ENCODE peak calls at places on chromosomes 13 and 19, in four cellular contexts. Y is mucosa of descending colon, L is RWPE1, O is thoracic aorta. F is an unnamed sample.

GRCh38 chr19:49635530-49636229 is 4.3 kb downstream of the RRAS start:
- DNase-seq in Y (no peak), L (no peak), O (no peak), F (no peak)

GRCh38 chr19:4590559-4590958 is 31.1 kb upstream of the SEMA6B start:
- DNase-seq in Y (no peak), L (no peak), O (no peak), F (no peak)

GRCh38 chr13:83215627-83216026 is 666.6 kb downstream of the SLITRK1 start:
- DNase-seq in Y (no peak), L (peak; percentile 28), O (no peak), F (no peak)

GRCh38 chr13:73222627-73223026 is 163.8 kb downstream of the KLF5 start:
- DNase-seq in Y (no peak), L (no peak), O (no peak), F (no peak)

GRCh38 chr13:48125794-48126228 is 30.9 kb upstream of the MED4 start:
- DNase-seq in Y (no peak), L (no peak), O (no peak), F (no peak)

GRCh38 chr13:111944171-111944583 is 122.8 kb upstream of the SOX1 start:
- DNase-seq in Y (no peak), L (no peak), O (no peak), F (no peak)

GRCh38 chr13:61777281-61777680 is 361.6 kb upstream of the PCDH20 start:
- DNase-seq in Y (no peak), L (no peak), O (no peak), F (no peak)

GRCh38 chr19:53977429-53977990 is 13.9 kb upstream of the CACNG6 start:
- DNase-seq in Y (peak; percentile 90), L (peak; percentile 74), O (peak; percentile 62), F (peak; percentile 75)

GRCh38 chr19:44548736-44549135 is 19.3 kb upstream of the CEACAM20 start:
- DNase-seq in Y (no peak), L (peak; percentile 13), O (no peak), F (no peak)

GRCh38 chr13:80237646-80238045 is 103.3 kb downstream of the SPRY2 start:
- DNase-seq in Y (no peak), L (no peak), O (no peak), F (no peak)

GRCh38 chr19:46761418-46761831 is 15.2 kb upstream of the STRN4 start:
- DNase-seq in Y (no peak), L (no peak), O (no peak), F (no peak)

GRCh38 chr13:73288596-73288995 is 229.8 kb downstream of the KLF5 start:
- DNase-seq in Y (peak; percentile 32), L (no peak), O (no peak), F (no peak)

GRCh38 chr13:48559638-48560320 is 26.9 kb upstream of the RCBTB2 start:
- DNase-seq in Y (no peak), L (peak; percentile 21), O (no peak), F (no peak)

GRCh38 chr13:30113983-30114491 is 193.3 kb downstream of the KATNAL1 start:
- DNase-seq in Y (peak; percentile 68), L (no peak), O (no peak), F (no peak)

GRCh38 chr19:49133621-49134454 is 14.5 kb downstream of the PPFIA3 start:
- DNase-seq in Y (peak; percentile 94), L (peak; percentile 64), O (no peak), F (no peak)

GRCh38 chr13:30739646-30740642 is 4.6 kb downstream of the ALOX5AP start:
- DNase-seq in Y (no peak), L (peak; percentile 81), O (no peak), F (no peak)

GRCh38 chr19:4575267-4575793 is 15.8 kb upstream of the SEMA6B start:
- DNase-seq in Y (no peak), L (peak; percentile 92), O (no peak), F (peak; percentile 71)

GRCh38 chr19:9945319-9945966 is 9.1 kb upstream of the OLFM2 start:
- DNase-seq in Y (peak; percentile 60), L (peak; percentile 26), O (peak; percentile 83), F (no peak)

GRCh38 chr13:51585234-51585672 is 991 bp downstream of the WDFY2 start:
- DNase-seq in Y (peak; percentile 16), L (no peak), O (no peak), F (no peak)

GRCh38 chr13:113658836-113659235 is 838 bp upstream of the ATP4B start:
- DNase-seq in Y (no peak), L (no peak), O (no peak), F (no peak)

GRCh38 chr19:36436531-36436930 is 18.1 kb upstream of the ZFP82 start:
- DNase-seq in Y (no peak), L (no peak), O (no peak), F (no peak)

GRCh38 chr13:89514534-89515312 is 1832.8 kb upstream of the MIR17HG start:
- DNase-seq in Y (no peak), L (peak; percentile 63), O (no peak), F (no peak)

GRCh38 chr19:9528757-9529336 is 9.6 kb downstream of the ZNF426 start:
- DNase-seq in Y (no peak), L (no peak), O (no peak), F (no peak)

GRCh38 chr19:35557539-35558399 is 5.7 kb downstream of the ATP4A start:
- DNase-seq in Y (peak; percentile 65), L (peak; percentile 40), O (no peak), F (peak; percentile 71)

GRCh38 chr13:76991432-76991795 is 467 bp upstream of the CLN5 start:
- DNase-seq in Y (peak; percentile 57), L (no peak), O (peak; percentile 15), F (no peak)

GRCh38 chr13:112943309-112944125 is 25.5 kb upstream of the MCF2L start:
- DNase-seq in Y (peak; percentile 55), L (peak; percentile 9), O (no peak), F (peak; percentile 54)

GRCh38 chr19:12721656-12722565 is 1.8 kb downstream of the TNPO2 start:
- DNase-seq in Y (peak; percentile 64), L (peak; percentile 67), O (no peak), F (peak; percentile 68)

GRCh38 chr13:75847588-75847987 is 211.5 kb downstream of the LMO7 start:
- DNase-seq in Y (no peak), L (no peak), O (no peak), F (no peak)

GRCh38 chr19:13013649-13014048 is 18.4 kb downstream of the NFIX start:
- DNase-seq in Y (no peak), L (no peak), O (no peak), F (no peak)

GRCh38 chr19:40623403-40624239 is 22.5 kb downstream of the LTBP4 start:
- DNase-seq in Y (peak; percentile 94), L (peak; percentile 80), O (no peak), F (no peak)

GRCh38 chr13:76812971-76813691 is 73.1 kb downstream of the KCTD12 start:
- DNase-seq in Y (no peak), L (no peak), O (no peak), F (no peak)

GRCh38 chr19:35253316-35254286 is 4.8 kb downstream of the LSR start:
- DNase-seq in Y (no peak), L (no peak), O (no peak), F (peak; percentile 25)

GRCh38 chr19:39676004-39676403 is 20.3 kb downstream of the LGALS16 start:
- DNase-seq in Y (no peak), L (no peak), O (no peak), F (no peak)

GRCh38 chr13:44853641-44854040 is 135.6 kb downstream of the NUFIP1 start:
- DNase-seq in Y (peak; percentile 91), L (peak; percentile 18), O (no peak), F (no peak)

GRCh38 chr19:35797663-35798062 is 15.0 kb downstream of the PRODH2 start:
- DNase-seq in Y (no peak), L (no peak), O (no peak), F (no peak)

GRCh38 chr13:111577956-111578595 is 257.6 kb downstream of the TEX29 start:
- DNase-seq in Y (no peak), L (no peak), O (no peak), F (no peak)

GRCh38 chr19:40035996-40036395 is 20.0 kb downstream of the ZNF780B start:
- DNase-seq in Y (no peak), L (no peak), O (no peak), F (no peak)

GRCh38 chr19:12840091-12841079 is 2.1 kb downstream of the MAST1 start:
- DNase-seq in Y (peak; percentile 83), L (peak; percentile 94), O (no peak), F (peak; percentile 83)

GRCh38 chr13:113581871-113582270 is 2.7 kb upstream of the TFDP1 start:
- DNase-seq in Y (no peak), L (no peak), O (no peak), F (no peak)

GRCh38 chr13:79085021-79085420 is 321.0 kb downstream of the RBM26 start:
- DNase-seq in Y (no peak), L (no peak), O (no peak), F (no peak)

GRCh38 chr13:79081942-79082341 is 324.1 kb downstream of the RBM26 start:
- DNase-seq in Y (no peak), L (no peak), O (no peak), F (no peak)

GRCh38 chr13:79075703-79076102 is 330.4 kb downstream of the RBM26 start:
- DNase-seq in Y (no peak), L (no peak), O (no peak), F (no peak)

GRCh38 chr13:79079351-79079839 is 326.7 kb downstream of the RBM26 start:
- DNase-seq in Y (no peak), L (peak; percentile 12), O (no peak), F (no peak)
- TF ChIP-seq CTCF in Y (no peak), L (no peak), O (no peak), F (no peak)

DNA sequence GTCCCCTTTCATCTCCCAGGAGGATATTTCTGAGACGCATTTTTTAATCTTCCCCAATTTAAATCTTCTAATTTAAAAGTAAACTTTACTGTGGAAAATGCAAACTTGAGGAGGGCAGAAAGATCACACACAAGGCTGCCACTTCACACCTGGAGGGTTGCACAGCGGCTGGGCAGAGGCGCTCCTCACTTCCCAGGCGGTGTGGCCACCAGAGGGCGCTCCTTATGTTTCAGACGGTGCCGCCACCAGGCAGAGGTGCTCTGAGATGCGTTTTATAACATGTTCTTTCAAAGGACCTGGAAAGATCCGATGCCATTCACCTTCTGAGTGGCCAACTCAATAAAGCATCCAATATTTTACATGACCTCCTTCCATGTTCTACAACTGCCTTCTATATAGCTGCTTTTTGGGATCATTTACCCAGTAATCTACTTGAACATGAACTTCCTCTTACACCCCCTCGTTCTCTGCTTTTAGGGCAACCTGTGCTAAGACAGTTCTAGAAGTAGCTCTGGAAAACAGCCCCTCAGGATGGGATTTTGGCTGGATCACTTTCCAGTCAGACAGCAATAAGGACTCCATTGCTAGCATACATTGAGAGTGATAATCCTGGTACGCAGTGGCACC is 14.8 kb upstream of the MTUS2 start:
- DNase-seq in Y (no peak), L (no peak), O (no peak), F (peak; percentile 59)
- TF ChIP-seq CTCF in Y (no peak), L (peak; percentile 41), O (peak; percentile 55), F (peak; percentile 68)

GRCh38 chr13:97030705-97031452 is 36.6 kb upstream of the OXGR1 start:
- DNase-seq in Y (peak; percentile 12), L (peak; percentile 25), O (no peak), F (peak; percentile 15)
- TF ChIP-seq CTCF in Y (no peak), L (peak; percentile 23), O (no peak), F (peak; percentile 13)

GRCh38 chr13:96966415-96967102 is 27.7 kb downstream of the OXGR1 start:
- DNase-seq in Y (no peak), L (no peak), O (no peak), F (no peak)

GRCh38 chr13:96968027-96968426 is 26.2 kb downstream of the OXGR1 start:
- DNase-seq in Y (no peak), L (no peak), O (no peak), F (no peak)

GRCh38 chr13:96960379-96960778 is 33.9 kb downstream of the OXGR1 start:
- DNase-seq in Y (no peak), L (no peak), O (no peak), F (no peak)

GRCh38 chr13:96967248-96967745 is 27.0 kb downstream of the OXGR1 start:
- DNase-seq in Y (no peak), L (no peak), O (no peak), F (no peak)

GRCh38 chr13:96963786-96964475 is 30.3 kb downstream of the OXGR1 start:
- DNase-seq in Y (no peak), L (no peak), O (no peak), F (no peak)
- TF ChIP-seq CTCF in Y (no peak), L (no peak), O (no peak), F (no peak)

F was measured in endothelial cell.